ENCODE peak calls at places on chromosomes 7 and 10, in six cellular contexts. One of them, this sample, is unnamed.

GRCh38 chr7:151844080-151844827 is 32.7 kb downstream of the PRKAG2 start:
- DNase-seq in GM04504: no peak
- DNase-seq in A172: peak; percentile 84
- DNase-seq in G401: no peak
- DNase-seq in hepatocyte: peak; percentile 55
- DNase-seq in SJCRH30: no peak
- DNase-seq in this sample: peak; percentile 64

GRCh38 chr10:117439243-117439912 is 64.1 kb upstream of the PDZD8 start:
- DNase-seq in A172: peak; percentile 31
- DNase-seq in SJCRH30: no peak
- DNase-seq in GM04504: peak; percentile 98
- DNase-seq in G401: no peak
- DNase-seq in hepatocyte: peak; percentile 21
- DNase-seq in this sample: peak; percentile 90

GRCh38 chr7:79090543-79090942 is 362.9 kb downstream of the MAGI2 start:
- DNase-seq in A172: peak; percentile 25
- DNase-seq in SJCRH30: no peak
- DNase-seq in hepatocyte: no peak
- DNase-seq in G401: no peak
- DNase-seq in GM04504: no peak
- DNase-seq in this sample: no peak

GRCh38 chr10:79245539-79246208 is 101.6 kb upstream of the PPIF start:
- DNase-seq in SJCRH30: no peak
- DNase-seq in G401: no peak
- DNase-seq in A172: no peak
- DNase-seq in hepatocyte: no peak
- DNase-seq in GM04504: no peak
- DNase-seq in this sample: peak; percentile 50

GRCh38 chr10:3014968-3015367 is 52.4 kb upstream of the PFKP start:
- DNase-seq in A172: no peak
- DNase-seq in GM04504: no peak
- DNase-seq in G401: no peak
- DNase-seq in SJCRH30: no peak
- DNase-seq in hepatocyte: no peak
- DNase-seq in this sample: no peak

GRCh38 chr10:129728905-129729540 is 235.1 kb downstream of the EBF3 start:
- DNase-seq in GM04504: no peak
- DNase-seq in A172: no peak
- DNase-seq in hepatocyte: no peak
- DNase-seq in SJCRH30: no peak
- DNase-seq in G401: no peak
- DNase-seq in this sample: no peak

GRCh38 chr7:132480534-132480933 is 95.7 kb downstream of the PLXNA4 start:
- DNase-seq in SJCRH30: no peak
- DNase-seq in G401: peak; percentile 77
- DNase-seq in hepatocyte: no peak
- DNase-seq in A172: no peak
- DNase-seq in GM04504: no peak
- DNase-seq in this sample: peak; percentile 42

GRCh38 chr10:83915801-83916200 is 223.5 kb upstream of the GHITM start:
- DNase-seq in SJCRH30: no peak
- DNase-seq in G401: no peak
- DNase-seq in GM04504: no peak
- DNase-seq in hepatocyte: peak; percentile 30
- DNase-seq in A172: no peak
- DNase-seq in this sample: no peak

GRCh38 chr7:103949374-103949773 is 40.1 kb downstream of the RELN start:
- DNase-seq in G401: no peak
- DNase-seq in GM04504: no peak
- DNase-seq in hepatocyte: no peak
- DNase-seq in A172: no peak
- DNase-seq in SJCRH30: no peak
- DNase-seq in this sample: no peak

GRCh38 chr7:84524714-84525694 is 330.4 kb upstream of the SEMA3A start:
- DNase-seq in GM04504: peak; percentile 82
- DNase-seq in SJCRH30: no peak
- DNase-seq in A172: peak; percentile 23
- DNase-seq in G401: no peak
- DNase-seq in hepatocyte: no peak
- DNase-seq in this sample: peak; percentile 56

GRCh38 chr7:20307119-20307518 is 23.6 kb upstream of the ITGB8 start:
- DNase-seq in hepatocyte: peak; percentile 68
- DNase-seq in G401: no peak
- DNase-seq in A172: no peak
- DNase-seq in SJCRH30: no peak
- DNase-seq in GM04504: no peak
- DNase-seq in this sample: peak; percentile 9

GRCh38 chr10:124650820-124651401 is 93.3 kb downstream of the FAM53B start:
- DNase-seq in G401: no peak
- DNase-seq in hepatocyte: no peak
- DNase-seq in GM04504: no peak
- DNase-seq in SJCRH30: no peak
- DNase-seq in A172: no peak
- DNase-seq in this sample: no peak

GRCh38 chr10:49523301-49523700 is 15.6 kb downstream of the ERCC6 start:
- DNase-seq in SJCRH30: no peak
- DNase-seq in hepatocyte: no peak
- DNase-seq in G401: no peak
- DNase-seq in A172: no peak
- DNase-seq in GM04504: no peak
- DNase-seq in this sample: no peak

GRCh38 chr7:2452074-2452507 is 24.1 kb downstream of the GRIFIN start:
- DNase-seq in GM04504: no peak
- DNase-seq in G401: peak; percentile 45
- DNase-seq in hepatocyte: peak; percentile 28
- DNase-seq in SJCRH30: peak; percentile 36
- DNase-seq in A172: no peak
- DNase-seq in this sample: peak; percentile 18

GRCh38 chr10:14382022-14382421 is 51.3 kb upstream of the FRMD4A start:
- DNase-seq in SJCRH30: no peak
- DNase-seq in G401: no peak
- DNase-seq in GM04504: no peak
- DNase-seq in A172: peak; percentile 76
- DNase-seq in hepatocyte: no peak
- DNase-seq in this sample: no peak

GRCh38 chr7:151724920-151725584 is 151.9 kb downstream of the PRKAG2 start:
- DNase-seq in SJCRH30: no peak
- DNase-seq in G401: no peak
- DNase-seq in A172: no peak
- DNase-seq in hepatocyte: no peak
- DNase-seq in GM04504: no peak
- DNase-seq in this sample: no peak

GRCh38 chr10:78121801-78122200 is 88.1 kb downstream of the RPS24 start:
- DNase-seq in GM04504: no peak
- DNase-seq in A172: no peak
- DNase-seq in hepatocyte: no peak
- DNase-seq in SJCRH30: no peak
- DNase-seq in G401: no peak
- DNase-seq in this sample: no peak

GRCh38 chr7:140562921-140563600 is 77.6 kb downstream of the DENND2A start:
- DNase-seq in G401: no peak
- DNase-seq in hepatocyte: no peak
- DNase-seq in SJCRH30: no peak
- DNase-seq in GM04504: no peak
- DNase-seq in A172: no peak
- DNase-seq in this sample: no peak

This sample was measured in AG20443.